ENCODE peak calls at places on chromosomes 3 and 15, in eight cellular contexts. J is upper lobe of left lung, M is breast epithelium, P is HepG2, R is endothelial cell of umbilical vein, S is sigmoid colon, G is vagina, V is GM12878. I is an unnamed sample.

GRCh38 chr3:184734903-184735630 is 23.2 kb upstream of the MAGEF1 start:
- DNase-seq in J (peak), G (peak), P (no peak), M (peak), V (no peak), S (no peak), R (no peak), I (peak)

GRCh38 chr15:92273732-92274131 is 119.9 kb upstream of the ST8SIA2 start:
- DNase-seq in M (no peak), P (no peak), S (no peak), R (no peak), G (no peak), V (no peak), J (no peak), I (no peak)

GRCh38 chr3:104102386-104102785 is 1264.3 kb upstream of the ALCAM start:
- DNase-seq in P (peak), G (no peak), S (no peak), J (no peak), V (peak), R (peak), M (no peak), I (no peak)

GRCh38 chr3:114627760-114628159 is 333.9 kb downstream of the TIGIT start:
- DNase-seq in J (no peak), R (no peak), S (peak), P (no peak), M (no peak), V (no peak), G (no peak), I (no peak)

GRCh38 chr3:72381584-72381983 is 466.7 kb downstream of the SHQ1 start:
- DNase-seq in S (no peak), G (no peak), R (no peak), M (no peak), P (no peak), V (no peak), J (no peak), I (no peak)

GRCh38 chr15:93413745-93414144 is 324.7 kb upstream of the RGMA start:
- DNase-seq in M (no peak), J (no peak), V (no peak), G (no peak), P (no peak), S (no peak), R (no peak), I (no peak)

GRCh38 chr3:60743631-60744164 is 507.6 kb downstream of the FHIT start:
- DNase-seq in G (no peak), R (no peak), S (no peak), P (peak), M (no peak), V (no peak), J (no peak), I (no peak)

GRCh38 chr3:175655366-175655765 is 796.2 kb downstream of the NAALADL2 start:
- DNase-seq in S (no peak), G (no peak), P (no peak), M (no peak), V (no peak), J (no peak), R (no peak), I (no peak)

GRCh38 chr3:43770426-43771103 is 79.8 kb downstream of the ABHD5 start:
- DNase-seq in R (peak), P (no peak), G (no peak), J (peak), M (no peak), S (peak), V (no peak), I (no peak)

GRCh38 chr3:184620101-184620798 is 58.7 kb downstream of the EPHB3 start:
- DNase-seq in J (no peak), S (no peak), R (peak), P (no peak), G (no peak), V (no peak), M (no peak), I (no peak)

DNA sequence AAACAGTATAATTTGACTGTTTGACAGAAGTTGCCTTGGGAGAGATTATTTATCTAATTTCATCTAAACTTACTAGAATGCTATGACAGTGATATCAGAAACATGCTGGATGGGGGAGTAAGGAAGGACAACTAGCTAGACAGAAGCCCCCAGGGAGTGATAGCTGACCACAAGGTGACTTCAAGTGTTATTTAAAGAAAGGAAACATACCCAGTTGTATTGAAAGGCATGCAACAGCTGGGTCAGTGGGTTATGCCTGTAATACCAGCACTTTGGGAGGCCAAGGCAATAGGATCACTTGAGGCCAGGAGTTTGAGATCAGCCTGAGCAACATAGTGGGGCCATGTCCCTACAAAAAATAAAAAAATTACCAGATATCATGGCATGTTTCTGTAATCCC is 69.6 kb downstream of the SLC49A4 start:
- DNase-seq in P (no peak), M (no peak), J (no peak), R (no peak), S (no peak), G (no peak), V (no peak), I (no peak)
- TF ChIP-seq POLR2AphosphoS5 in P (no peak), M (no peak), J (no peak), R (no peak), S (no peak), G (no peak), V (no peak), I (no peak)

GRCh38 chr3:128076783-128077624 is 24.8 kb downstream of the SEC61A1 start:
- DNase-seq in J (no peak), M (no peak), S (no peak), G (no peak), P (no peak), R (peak), V (no peak), I (peak)

GRCh38 chr3:128074851-128075515 is 22.7 kb downstream of the SEC61A1 start:
- DNase-seq in R (no peak), V (no peak), G (no peak), J (peak), P (no peak), S (no peak), M (no peak), I (no peak)

GRCh38 chr3:128076465-128076782 is 24.2 kb downstream of the SEC61A1 start:
- DNase-seq in J (no peak), M (no peak), S (peak), G (no peak), V (no peak), P (no peak), R (peak), I (no peak)

GRCh38 chr3:128073807-128074206 is 21.6 kb downstream of the SEC61A1 start:
- DNase-seq in S (no peak), J (no peak), P (no peak), G (no peak), V (no peak), M (no peak), R (peak), I (no peak)

GRCh38 chr3:128075516-128076464 is 23.6 kb downstream of the SEC61A1 start:
- DNase-seq in V (no peak), G (no peak), R (peak), S (peak), M (peak), J (peak), P (no peak), I (peak)
- TF ChIP-seq POLR2AphosphoS5 in V (no peak), G (peak), R (peak), S (no peak), M (peak), J (peak), P (no peak), I (peak)

DNA sequence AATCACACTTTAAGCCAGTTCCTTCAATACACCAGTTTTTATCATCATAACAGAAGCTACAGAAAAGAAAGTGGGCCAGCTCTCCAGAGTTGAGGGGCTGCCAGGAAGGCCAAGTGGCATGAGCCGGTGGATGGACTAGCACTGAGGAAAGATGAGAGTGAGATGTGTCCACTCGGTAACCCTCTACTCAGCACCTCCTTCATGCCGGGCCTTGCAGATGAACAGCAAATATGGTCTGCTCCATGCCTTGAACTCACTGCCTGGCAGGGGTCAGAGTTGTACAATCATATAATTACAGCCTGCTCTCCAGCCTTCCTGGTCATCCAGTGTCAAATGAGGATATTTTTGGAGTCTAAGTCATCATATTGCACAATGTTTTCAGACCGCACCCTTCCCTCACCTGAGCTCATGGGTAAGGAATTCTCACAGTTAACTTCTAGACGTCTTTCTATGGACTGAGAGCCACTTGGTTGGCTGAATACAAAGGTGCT is 4.9 kb downstream of the MGLL start:
- DNase-seq in S (no peak), V (no peak), J (peak), R (no peak), G (peak), M (no peak), P (no peak), I (no peak)
- TF ChIP-seq POLR2AphosphoS5 in S (no peak), V (no peak), J (peak), R (no peak), G (no peak), M (peak), P (no peak), I (no peak)

DNA sequence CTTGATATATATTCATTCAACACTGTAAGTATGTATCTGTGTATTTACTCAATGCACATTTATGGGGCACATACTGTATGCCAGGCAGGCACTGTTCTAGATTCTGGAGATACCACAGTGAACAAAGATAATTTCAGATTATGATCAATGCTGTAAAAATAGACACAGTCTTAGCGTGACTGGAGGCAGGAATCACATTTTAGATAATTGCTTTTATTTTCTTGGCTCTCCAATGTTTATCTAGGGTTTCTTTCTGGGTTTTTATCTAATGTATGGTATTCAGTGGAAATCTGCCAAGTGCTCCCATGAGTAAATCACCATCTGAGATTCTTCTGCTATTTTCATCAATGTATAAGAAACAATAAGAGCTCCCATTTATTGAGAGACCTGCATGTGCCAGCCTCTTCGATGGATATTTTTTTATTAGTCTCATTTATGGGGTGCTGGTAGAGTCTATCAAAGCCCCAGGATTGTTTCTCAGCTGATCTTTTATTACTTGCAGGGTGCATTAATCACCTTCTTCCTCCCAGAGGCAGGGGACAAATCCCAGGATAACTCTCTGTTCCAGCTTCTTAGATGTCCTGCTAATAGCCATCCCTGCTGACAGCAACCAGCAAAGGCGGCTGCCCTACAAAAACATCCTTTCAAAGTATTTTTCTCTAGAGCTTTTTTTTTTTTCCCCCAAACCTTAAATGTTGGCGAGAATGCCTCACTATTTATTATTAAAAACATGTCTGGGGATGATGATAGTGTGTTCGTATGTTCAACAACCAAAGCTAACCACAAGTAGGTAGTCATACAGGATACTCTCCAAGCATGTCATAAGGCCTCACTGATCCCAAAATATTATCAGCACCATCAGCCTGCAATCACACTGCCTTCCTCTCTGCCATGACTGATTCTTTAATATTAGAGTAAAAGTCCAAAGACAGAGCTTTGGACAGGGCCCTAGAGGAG is 331.0 kb upstream of the RASGRP1 start:
- DNase-seq in V (no peak), G (no peak), R (peak), M (no peak), S (no peak), P (no peak), J (no peak), I (no peak)
- TF ChIP-seq POLR2AphosphoS5 in V (no peak), G (no peak), R (no peak), M (no peak), S (no peak), P (no peak), J (no peak), I (no peak)

DNA sequence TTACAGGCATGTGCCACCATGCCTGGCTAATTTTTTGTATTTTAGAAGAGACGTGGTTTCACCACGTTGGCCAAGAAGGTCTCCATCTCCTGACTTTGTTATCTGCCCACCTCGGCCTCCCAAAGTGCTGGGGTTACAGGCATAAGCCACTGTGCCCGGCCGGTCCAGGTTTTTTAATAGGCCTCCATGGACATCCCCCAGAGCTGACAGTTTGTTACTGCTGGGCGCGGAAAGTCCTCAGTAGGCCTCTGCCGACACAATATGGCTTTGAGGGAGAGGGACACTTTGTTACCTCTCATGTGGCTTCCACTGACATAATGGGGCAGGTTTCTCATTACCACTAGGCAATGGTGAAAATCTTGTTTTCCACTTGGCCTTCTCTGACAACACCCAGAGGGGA is 152.0 kb downstream of the WNT7A start:
- DNase-seq in G (peak), M (no peak), S (no peak), R (no peak), J (no peak), V (no peak), P (no peak), I (peak)
- TF ChIP-seq POLR2AphosphoS5 in G (no peak), M (no peak), S (no peak), R (no peak), J (no peak), V (no peak), P (no peak), I (no peak)

DNA sequence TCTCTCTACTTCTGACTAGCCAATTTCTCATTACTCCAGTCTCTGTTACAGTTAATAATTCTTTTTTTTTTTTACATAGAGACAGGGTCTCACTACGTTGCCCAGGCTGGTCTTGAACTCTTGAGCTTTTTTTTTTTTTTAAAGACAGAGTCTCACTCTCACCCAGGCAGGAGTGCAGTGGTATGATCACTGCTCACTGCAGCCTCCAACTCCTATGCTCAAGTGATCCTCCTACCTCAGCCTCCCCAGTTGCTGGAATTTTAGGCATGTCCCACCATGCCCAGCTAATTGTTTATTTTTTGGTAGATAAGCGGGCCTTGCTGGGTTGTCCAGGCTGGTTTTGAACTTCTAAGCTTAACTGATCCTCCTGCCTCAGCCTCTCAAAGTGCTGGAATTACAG is 13.6 kb downstream of the IP6K1 start:
- DNase-seq in M (no peak), G (no peak), J (no peak), S (no peak), V (no peak), P (no peak), R (no peak), I (no peak)
- TF ChIP-seq POLR2AphosphoS5 in M (no peak), G (no peak), J (no peak), S (no peak), V (no peak), P (no peak), R (no peak), I (no peak)

GRCh38 chr3:64088408-64089136 is 65.3 kb upstream of the PSMD6 start:
- DNase-seq in S (no peak), J (no peak), P (no peak), V (no peak), R (no peak), G (no peak), M (no peak), I (no peak)
- TF ChIP-seq POLR2AphosphoS5 in S (no peak), J (no peak), P (no peak), V (no peak), R (no peak), G (no peak), M (no peak), I (no peak)

GRCh38 chr15:73686781-73687256 is 2.6 kb downstream of the CD276 start:
- DNase-seq in S (peak), J (peak), V (no peak), M (no peak), R (peak), G (no peak), P (no peak), I (peak)
- TF ChIP-seq POLR2AphosphoS5 in S (no peak), J (no peak), V (no peak), M (no peak), R (no peak), G (no peak), P (no peak), I (no peak)

DNA sequence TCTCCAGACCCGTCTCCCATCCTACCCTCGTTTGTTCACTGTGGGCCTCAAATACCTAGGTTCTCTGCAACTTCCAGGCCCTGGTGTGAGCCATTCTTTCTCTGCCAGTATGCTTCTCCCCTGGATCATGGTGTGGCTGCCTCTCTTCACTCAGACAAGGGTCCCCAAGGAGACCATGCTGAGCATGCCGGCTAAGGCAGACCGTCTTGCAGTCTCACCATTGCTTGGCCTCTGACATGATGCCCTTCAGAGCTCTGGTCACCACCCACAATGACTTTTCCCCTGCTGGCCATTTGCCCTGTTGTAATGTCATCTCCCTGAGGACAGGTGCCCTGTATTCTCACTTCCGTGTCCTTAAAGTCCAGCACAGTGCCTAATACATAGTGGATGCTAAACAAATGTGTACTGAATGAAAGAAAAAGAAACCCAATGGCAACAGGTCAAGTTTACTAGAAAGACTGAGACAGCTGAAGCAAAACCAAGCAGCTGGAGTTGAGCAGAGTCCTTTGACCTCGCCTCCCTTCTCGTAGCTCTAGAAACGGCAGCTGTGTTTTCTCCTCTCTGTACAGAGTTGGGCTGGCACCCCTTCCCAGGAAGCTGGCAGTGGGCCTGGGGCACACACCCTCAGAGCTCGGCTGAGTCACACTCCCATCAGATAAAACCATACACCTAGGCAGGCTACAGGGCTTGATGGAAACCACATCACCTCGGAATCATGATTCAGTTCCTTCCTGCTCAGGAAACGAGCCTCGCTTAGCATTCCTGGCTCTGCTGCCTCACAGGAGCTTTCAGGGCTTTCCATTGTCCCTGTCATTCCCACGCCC is 8.6 kb downstream of the TLR9 start:
- DNase-seq in R (peak), S (no peak), P (no peak), V (no peak), M (peak), G (no peak), J (peak), I (peak)
- TF ChIP-seq POLR2AphosphoS5 in R (peak), S (peak), P (no peak), V (no peak), M (peak), G (peak), J (peak), I (no peak)